ENCODE peak calls at places on chromosomes 1 and 21, in six cellular contexts. L is upper lobe of left lung, B is upper lobe of right lung, R is tibial artery, N is endothelial cell, X is B cell. P is an unnamed sample.

GRCh38 chr1:96075704-96076455 is 645.7 kb upstream of the PTBP2 start:
- DNase-seq in L (no peak), B (no peak), R (no peak), N (no peak), X (no peak), P (no peak)

GRCh38 chr21:34072145-34073031 is 990 bp upstream of the MRPS6 start:
- DNase-seq in L (peak), B (no peak), R (peak), N (no peak), X (no peak), P (no peak)

GRCh38 chr1:65075123-65075976 is 72.7 kb upstream of the AK4 start:
- DNase-seq in L (peak), B (no peak), R (peak), N (peak), X (peak), P (peak)

GRCh38 chr1:20126806-20127440 is 7.6 kb upstream of the PLA2G2D start:
- DNase-seq in L (no peak), B (peak), R (no peak), N (no peak), X (no peak), P (no peak)

GRCh38 chr1:21174638-21175323 is 1.9 kb downstream of the EIF4G3 start:
- DNase-seq in L (no peak), B (no peak), R (no peak), N (no peak), X (no peak), P (no peak)

GRCh38 chr1:37846634-37847339 is 12.6 kb downstream of the MTF1 start:
- DNase-seq in L (no peak), B (no peak), R (no peak), N (no peak), X (no peak), P (no peak)

GRCh38 chr1:178275083-178275482 is 181.2 kb downstream of the RASAL2 start:
- DNase-seq in L (no peak), B (no peak), R (no peak), N (no peak), X (no peak), P (no peak)

GRCh38 chr1:151811181-151811580 is 6.0 kb upstream of the LINGO4 start:
- DNase-seq in L (no peak), B (peak), R (no peak), N (no peak), X (no peak), P (no peak)

GRCh38 chr1:171817511-171818265 is 23.6 kb upstream of the DNM3 start:
- DNase-seq in L (peak), B (no peak), R (no peak), N (no peak), X (no peak), P (peak)

GRCh38 chr1:185896863-185897262 is 162.7 kb downstream of the HMCN1 start:
- DNase-seq in L (no peak), B (no peak), R (no peak), N (no peak), X (no peak), P (no peak)

GRCh38 chr1:172742599-172743500 is 83.9 kb downstream of the FASLG start:
- DNase-seq in L (no peak), B (no peak), R (no peak), N (no peak), X (peak), P (no peak)

GRCh38 chr1:53392460-53392859 is 64.6 kb upstream of the LRP8 start:
- DNase-seq in L (no peak), B (peak), R (no peak), N (no peak), X (no peak), P (no peak)

GRCh38 chr1:196660912-196661311 is 9.1 kb downstream of the CFH start:
- DNase-seq in L (no peak), B (no peak), R (no peak), N (no peak), X (no peak), P (peak)

GRCh38 chr1:80594013-80594412 is 1206.7 kb upstream of the ADGRL2 start:
- DNase-seq in L (no peak), B (no peak), R (no peak), N (no peak), X (no peak), P (no peak)

GRCh38 chr1:56819393-56819899 is at the start of gene FYB2:
- DNase-seq in L (no peak), B (no peak), R (no peak), N (no peak), X (no peak), P (no peak)

GRCh38 chr1:193589597-193590040 is 403.2 kb upstream of the B3GALT2 start:
- DNase-seq in L (no peak), B (no peak), R (no peak), N (no peak), X (no peak), P (no peak)

GRCh38 chr1:201882665-201883132 is 6.0 kb upstream of the SHISA4 start:
- DNase-seq in L (peak), B (no peak), R (no peak), N (no peak), X (no peak), P (peak)
- TF ChIP-seq CTCF in L (no peak), B (no peak), R (no peak), N (no peak), X (peak), P (no peak)

GRCh38 chr1:88923224-88923623 is 31.9 kb upstream of the GTF2B start:
- DNase-seq in L (no peak), B (no peak), R (no peak), N (no peak), X (no peak), P (no peak)
- TF ChIP-seq CTCF in L (no peak), B (no peak), R (no peak), N (no peak), X (no peak), P (no peak)

GRCh38 chr1:63522891-63523728 is at the start of the genes EFCAB7 and ITGB3BP:
- DNase-seq in L (peak), B (peak), R (peak), N (peak), X (peak), P (peak)
- TF ChIP-seq CTCF in L (no peak), B (no peak), R (no peak), N (no peak), X (no peak), P (no peak)

GRCh38 chr1:117339866-117340357 is 27.3 kb upstream of the MAN1A2 start:
- DNase-seq in L (peak), B (no peak), R (no peak), N (no peak), X (peak), P (peak)
- TF ChIP-seq CTCF in L (no peak), B (no peak), R (no peak), N (no peak), X (no peak), P (no peak)

DNA sequence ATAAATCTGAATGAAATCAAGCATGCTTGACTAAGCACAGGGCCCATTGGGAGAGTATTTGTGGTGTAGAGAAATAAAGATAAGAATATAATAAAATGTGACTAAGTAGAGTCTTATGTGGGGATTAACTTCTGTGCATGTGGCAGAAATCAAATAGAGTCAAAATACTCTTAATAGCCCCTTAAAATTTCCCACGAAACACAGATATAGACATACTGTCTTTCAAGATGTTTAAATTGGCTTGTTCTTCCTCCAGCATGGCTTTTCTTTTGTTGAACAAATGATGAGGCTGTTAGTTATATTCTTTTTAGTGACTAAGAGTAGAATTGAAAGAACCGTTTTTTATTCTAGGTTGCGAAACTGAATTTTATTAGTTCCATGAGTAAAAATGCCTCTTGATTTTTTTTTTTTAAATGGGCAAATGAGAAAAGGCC is 112.3 kb downstream of the RPS6KC1 start:
- DNase-seq in L (no peak), B (no peak), R (no peak), N (no peak), X (no peak), P (no peak)
- TF ChIP-seq CTCF in L (no peak), B (no peak), R (no peak), N (no peak), X (no peak), P (no peak)

GRCh38 chr1:236311040-236311439 is 29.3 kb upstream of the ERO1B start:
- DNase-seq in L (no peak), B (no peak), R (no peak), N (no peak), X (no peak), P (no peak)

GRCh38 chr1:236303675-236304074 is 21.9 kb upstream of the ERO1B start:
- DNase-seq in L (no peak), B (no peak), R (no peak), N (no peak), X (no peak), P (peak)

GRCh38 chr1:236304682-236305081 is 22.9 kb upstream of the ERO1B start:
- DNase-seq in L (no peak), B (no peak), R (no peak), N (no peak), X (no peak), P (no peak)

GRCh38 chr1:236308827-236309226 is 27.1 kb upstream of the ERO1B start:
- DNase-seq in L (no peak), B (no peak), R (no peak), N (no peak), X (no peak), P (no peak)

DNA sequence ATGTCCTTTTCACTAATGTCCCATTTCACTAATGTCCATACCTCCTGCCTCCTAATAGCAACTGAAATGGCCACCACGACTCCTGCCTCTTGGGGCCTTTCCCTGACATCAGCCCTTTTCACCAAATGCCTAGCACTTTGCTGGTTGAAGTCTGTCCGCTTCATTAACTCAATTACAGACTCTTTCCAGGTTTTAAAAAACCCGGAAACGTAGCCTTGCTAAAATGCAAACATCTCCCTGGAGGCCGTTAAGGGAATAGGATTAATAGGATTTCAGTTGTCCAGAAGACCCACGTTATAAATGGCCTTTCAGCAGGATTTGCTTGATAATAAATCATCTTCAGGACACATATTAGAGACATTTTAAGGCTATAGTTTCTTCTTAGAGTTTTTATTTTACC is 25.7 kb upstream of the ERO1B start:
- DNase-seq in L (no peak), B (no peak), R (no peak), N (no peak), X (no peak), P (no peak)
- TF ChIP-seq CTCF in L (no peak), B (no peak), R (no peak), N (peak), X (no peak), P (no peak)

GRCh38 chr1:244412116-244412639 is 39.5 kb downstream of the ADSS2 start:
- DNase-seq in L (no peak), B (no peak), R (no peak), N (no peak), X (no peak), P (no peak)

GRCh38 chr1:244403431-244403830 is 48.3 kb downstream of the ADSS2 start:
- DNase-seq in L (no peak), B (no peak), R (no peak), N (no peak), X (no peak), P (no peak)

GRCh38 chr1:244409648-244410164 is 42.0 kb downstream of the ADSS2 start:
- DNase-seq in L (no peak), B (no peak), R (no peak), N (no peak), X (no peak), P (peak)

GRCh38 chr1:244400974-244401373 is 50.7 kb downstream of the ADSS2 start:
- DNase-seq in L (no peak), B (no peak), R (no peak), N (no peak), X (no peak), P (no peak)

GRCh38 chr1:244406337-244406736 is 45.4 kb downstream of the ADSS2 start:
- DNase-seq in L (no peak), B (no peak), R (no peak), N (no peak), X (no peak), P (peak)
- TF ChIP-seq CTCF in L (no peak), B (no peak), R (no peak), N (no peak), X (no peak), P (no peak)

GRCh38 chr1:155091071-155092051 is 12.7 kb downstream of the EFNA3 start:
- DNase-seq in L (peak), B (peak), R (peak), N (peak), X (peak), P (peak)
- TF ChIP-seq CTCF in L (peak), B (peak), R (peak), N (peak), X (peak), P (peak)

DNA sequence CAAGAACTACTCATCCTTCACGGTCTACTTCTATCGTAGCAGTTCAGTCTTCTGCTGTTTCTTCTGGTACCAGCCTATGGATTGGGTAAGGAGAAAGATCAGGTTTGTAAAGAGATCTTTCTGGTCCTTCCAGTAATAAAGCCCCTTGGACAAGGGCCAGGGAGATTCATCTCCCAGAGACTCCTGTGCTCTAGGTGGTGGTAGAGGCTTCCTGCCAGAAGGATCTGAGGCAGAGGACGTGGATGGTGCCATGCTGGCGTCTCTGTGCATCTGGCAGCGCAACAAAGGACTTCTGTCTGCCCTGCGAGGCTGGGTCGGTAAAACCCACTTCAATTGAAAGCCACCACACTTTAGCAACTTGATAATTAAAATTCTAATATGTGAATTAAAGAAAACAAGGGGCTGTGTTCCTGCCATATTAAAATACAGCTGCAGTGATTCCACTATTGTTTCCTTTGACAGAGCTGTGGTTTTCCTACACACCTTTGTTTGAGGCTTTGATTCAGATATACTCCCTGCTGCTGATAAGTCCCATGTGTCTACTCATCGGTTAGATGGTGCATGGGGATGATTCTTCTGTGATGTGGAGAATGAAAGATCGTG is 73.6 kb downstream of the ROR1 start:
- DNase-seq in L (no peak), B (no peak), R (no peak), N (no peak), X (no peak), P (no peak)
- TF ChIP-seq CTCF in L (no peak), B (no peak), R (no peak), N (no peak), X (no peak), P (no peak)

P was measured in GM13976.